ENCODE peak calls at places on chromosome 5, in ten cellular contexts. V is iris pigment epithelial cell, O is PC-3, P is HuH-7, A is GM12865, C is suprapubic skin, N is T-cell, G is IMR-90, S is AG20443, Y is kidney glomerular epithelial cell. E is an unnamed sample.

GRCh38 chr5:54514841-54515432 is 2.6 kb upstream of the SNX18 start:
- DNase-seq in V (peak), O (no peak), P (no peak), A (no peak), C (no peak), N (no peak), G (peak), S (peak), Y (peak), E (no peak)

GRCh38 chr5:55636177-55636576 is 75.9 kb downstream of the SLC38A9 start:
- DNase-seq in V (no peak), O (no peak), P (no peak), A (no peak), C (no peak), N (no peak), G (no peak), S (no peak), Y (no peak), E (no peak)

GRCh38 chr5:126965061-126965475 is 65.3 kb downstream of the MARCHF3 start:
- DNase-seq in V (peak), O (peak), P (no peak), A (peak), C (no peak), N (no peak), G (peak), S (peak), Y (no peak), E (no peak)

GRCh38 chr5:150573867-150574817 is 66.2 kb downstream of the NDST1 start:
- DNase-seq in V (peak), O (no peak), P (no peak), A (no peak), C (no peak), N (no peak), G (no peak), S (no peak), Y (no peak), E (no peak)

GRCh38 chr5:72559866-72560766 is 52.9 kb upstream of the ZNF366 start:
- DNase-seq in V (peak), O (no peak), P (no peak), A (no peak), C (no peak), N (no peak), G (no peak), S (no peak), Y (no peak), E (no peak)

GRCh38 chr5:110925398-110925797 is 146.1 kb upstream of the TSLP start:
- DNase-seq in V (peak), O (no peak), P (no peak), A (no peak), C (no peak), N (no peak), G (peak), S (peak), Y (no peak), E (no peak)

GRCh38 chr5:128062172-128062746 is 21.3 kb upstream of the SLC12A2 start:
- DNase-seq in V (peak), O (peak), P (no peak), A (no peak), C (no peak), N (no peak), G (peak), S (peak), Y (peak), E (no peak)

GRCh38 chr5:159928122-159928960 is 12.1 kb downstream of the ADRA1B start:
- DNase-seq in V (peak), O (peak), P (no peak), A (no peak), C (no peak), N (no peak), G (peak), S (peak), Y (peak), E (no peak)

GRCh38 chr5:123755587-123756324 is 243.8 kb downstream of the CSNK1G3 start:
- DNase-seq in V (peak), O (peak), P (no peak), A (no peak), C (no peak), N (no peak), G (peak), S (peak), Y (peak), E (no peak)

GRCh38 chr5:944992-945685 is 52.5 kb downstream of the TRIP13 start:
- DNase-seq in V (no peak), O (no peak), P (no peak), A (no peak), C (peak), N (no peak), G (no peak), S (no peak), Y (no peak), E (no peak)